ENCODE peak calls at places on chromosomes 11 and 22, in ten cellular contexts. A, B, D, R, C, L, O, G, T and E are unnamed samples.

GRCh38 chr22:31595271-31595670 is 66.7 kb downstream of the PISD start:
- DNase-seq in L (no peak), R (no peak), C (no peak), A (no peak), T (no peak), B (no peak), D (no peak), O (no peak), G (no peak), E (no peak)

GRCh38 chr11:47412152-47412746 is 3.9 kb downstream of the SLC39A13 start:
- DNase-seq in T (no peak), O (peak; percentile 75), D (no peak), L (peak; percentile 77), A (peak; percentile 70), G (peak; percentile 67), R (no peak), B (no peak), C (peak; percentile 90), E (peak; percentile 39)

GRCh38 chr11:126646701-126647209 is 291.3 kb downstream of the ST3GAL4 start:
- DNase-seq in B (peak; percentile 43), T (no peak), D (peak; percentile 31), C (no peak), A (no peak), O (no peak), L (no peak), R (peak; percentile 53), G (no peak), E (peak; percentile 85)

GRCh38 chr22:28180804-28181203 is 261.7 kb upstream of the PITPNB start:
- DNase-seq in O (no peak), T (no peak), R (no peak), A (no peak), C (no peak), D (no peak), G (no peak), B (no peak), L (no peak), E (peak; percentile 56)

GRCh38 chr11:134905513-134905912 is 493.5 kb upstream of the B3GAT1 start:
- DNase-seq in L (no peak), C (no peak), T (peak; percentile 26), O (no peak), B (no peak), G (no peak), R (no peak), A (no peak), D (no peak), E (no peak)

GRCh38 chr11:119853581-119854360 is 124.8 kb upstream of the NECTIN1 start:
- DNase-seq in L (no peak), B (no peak), T (no peak), O (no peak), G (no peak), D (no peak), R (no peak), C (no peak), A (no peak), E (no peak)

GRCh38 chr22:19523240-19524169 is 705 bp downstream of the CLDN5 start:
- DNase-seq in R (no peak), B (peak; percentile 29), G (peak; percentile 17), C (peak; percentile 85), A (no peak), L (no peak), O (no peak), T (no peak), D (peak; percentile 28), E (peak; percentile 23)

GRCh38 chr11:130897262-130898182 is 18.8 kb downstream of the SNX19 start:
- DNase-seq in R (peak; percentile 92), A (peak; percentile 87), D (peak; percentile 83), B (peak; percentile 64), L (peak; percentile 92), T (peak; percentile 36), C (peak; percentile 87), G (no peak), O (no peak), E (peak; percentile 98)

GRCh38 chr11:109994896-109995295 is 98.3 kb upstream of the ZC3H12C start:
- DNase-seq in O (no peak), G (no peak), T (no peak), B (no peak), R (no peak), A (no peak), L (no peak), C (no peak), D (peak; percentile 10), E (no peak)

GRCh38 chr22:32144875-32145274 is 14.2 kb downstream of the C22orf42 start:
- DNase-seq in D (no peak), G (no peak), A (no peak), L (no peak), B (no peak), R (no peak), O (no peak), T (no peak), C (no peak), E (no peak)

GRCh38 chr22:43827336-43827735 is 15.2 kb upstream of the EFCAB6 start:
- DNase-seq in R (no peak), O (no peak), T (no peak), G (no peak), C (no peak), D (no peak), L (no peak), B (no peak), A (no peak), E (no peak)

GRCh38 chr11:1456596-1457325 is 29.8 kb downstream of the MOB2 start:
- DNase-seq in D (no peak), R (no peak), G (no peak), T (no peak), A (no peak), B (no peak), O (no peak), C (peak; percentile 85), L (no peak), E (no peak)
- H3K4me3 ChIP-seq in D (no peak overlapping the region), R (no peak overlapping the region), G (no peak overlapping the region), T (no peak overlapping the region), A (no peak overlapping the region), B (no peak overlapping the region), O (no peak overlapping the region), C (no peak overlapping the region), L (no peak overlapping the region), E (no peak overlapping the region)

GRCh38 chr11:111336582-111337256 is 38.4 kb downstream of the POU2AF3 start:
- DNase-seq in G (no peak), T (no peak), A (no peak), B (peak; percentile 62), O (no peak), D (peak; percentile 35), R (peak; percentile 94), L (no peak), C (no peak), E (peak; percentile 93)
- TF ChIP-seq CTCF in G (no peak), T (no peak), A (no peak), B (no peak), O (no peak), D (no peak), R (no peak), L (no peak), C (no peak), E (no peak)

DNA sequence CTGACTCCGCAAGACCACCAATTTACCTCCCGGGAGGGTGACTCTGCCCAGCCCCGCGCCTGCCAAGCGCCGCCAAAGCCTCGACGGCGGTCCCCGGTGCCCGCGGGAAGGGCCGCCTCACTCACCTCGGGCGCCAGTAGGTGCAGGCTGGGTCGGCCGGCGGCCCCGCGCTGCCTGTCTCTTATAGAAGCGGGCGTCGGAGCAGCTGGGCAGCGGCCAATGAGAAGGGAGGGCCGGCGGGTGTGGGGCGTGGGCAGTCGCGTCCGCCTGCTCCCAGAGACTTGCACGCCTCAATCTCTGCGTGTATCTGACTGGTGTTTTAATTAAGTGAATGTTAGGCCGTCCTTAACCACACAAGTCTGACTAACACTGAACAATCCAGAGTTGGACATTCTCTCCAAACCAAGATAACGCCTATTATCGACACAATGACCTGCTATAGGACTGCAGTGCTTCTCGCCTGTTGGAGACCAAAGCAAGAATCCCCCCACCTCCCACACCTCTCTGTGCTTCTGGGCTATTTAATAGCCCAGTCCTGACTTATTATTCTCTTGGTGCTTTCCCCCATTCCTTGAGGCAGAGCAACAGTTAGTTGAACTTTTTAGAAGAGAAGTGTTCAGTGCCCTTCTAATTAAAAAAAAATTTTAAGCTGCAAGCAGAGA is at the start of gene TPH1:
- DNase-seq in C (peak; percentile 90), B (peak; percentile 18), T (no peak), R (peak; percentile 4), A (peak; percentile 54), G (no peak), D (peak; percentile 50), O (no peak), L (peak; percentile 73), E (peak; percentile 7)
- H3K4me3 ChIP-seq in C (no peak within 1 kb of the TSS), B (no peak within 1 kb of the TSS), T (no peak within 1 kb of the TSS), R (no peak within 1 kb of the TSS), A (no peak within 1 kb of the TSS), G (no peak within 1 kb of the TSS), D (no peak within 1 kb of the TSS), O (peak within 1 kb of the TSS; percentile 24), L (peak within 1 kb of the TSS; percentile 36), E (no peak within 1 kb of the TSS)

DNA sequence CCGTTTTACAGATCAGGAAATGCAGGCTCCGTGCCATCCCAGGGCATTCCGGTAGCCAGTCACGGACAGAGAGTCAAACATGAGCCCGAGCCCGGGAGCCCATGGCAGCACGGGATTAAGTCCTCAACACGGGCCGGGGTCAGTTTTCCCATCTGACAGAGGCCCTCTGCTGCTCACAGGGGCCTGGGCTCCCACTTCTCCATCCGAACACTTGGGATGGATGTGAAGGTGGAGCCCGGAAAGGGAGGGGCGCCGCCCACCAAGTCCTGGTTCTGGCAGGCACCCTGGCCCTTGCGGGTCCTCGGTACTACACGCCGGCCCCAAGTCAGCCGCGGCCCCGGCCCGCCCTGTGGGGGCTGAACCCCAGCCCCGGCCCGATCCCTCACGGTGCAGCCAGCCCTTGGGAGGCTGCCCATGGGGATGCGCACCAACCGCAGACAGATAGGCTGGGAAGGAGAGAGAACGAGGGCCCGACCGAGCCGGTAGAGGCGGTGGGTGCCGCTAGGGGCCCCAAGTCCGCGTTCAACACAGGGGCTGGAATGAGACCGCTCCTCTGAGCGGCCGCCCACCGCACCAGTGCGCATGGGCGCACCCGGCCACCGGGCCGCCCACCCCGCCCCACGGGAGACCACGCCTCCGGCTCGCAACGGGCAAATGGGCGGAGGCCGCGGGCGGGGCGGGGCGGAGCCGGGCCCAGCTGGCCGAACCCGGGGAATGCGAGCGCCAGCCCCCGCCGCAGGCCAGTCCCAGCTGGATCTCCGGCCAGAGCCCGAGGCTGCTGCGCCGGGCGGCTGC is at the start of gene CAPN5:
- DNase-seq in C (peak; percentile 99), B (peak; percentile 93), L (peak; percentile 97), O (peak; percentile 95), T (peak; percentile 88), D (peak; percentile 93), R (peak; percentile 65), A (peak; percentile 95), G (peak; percentile 88), E (peak; percentile 91)
- TF ChIP-seq CTCF in C (peak; percentile 28), B (peak; percentile 19), L (peak; percentile 25), O (peak; percentile 38), T (peak; percentile 29), D (peak; percentile 35), R (peak; percentile 41), A (peak; percentile 27), G (peak; percentile 20), E (peak; percentile 24)

GRCh38 chr22:36379593-36380361 is 8.0 kb downstream of the MYH9 start:
- DNase-seq in R (no peak), T (no peak), O (no peak), D (peak; percentile 64), L (no peak), C (no peak), B (no peak), A (no peak), G (peak; percentile 75), E (no peak)
- H3K4me3 ChIP-seq in R (no peak overlapping the region), T (no peak overlapping the region), O (no peak overlapping the region), D (no peak overlapping the region), L (no peak overlapping the region), C (no peak overlapping the region), B (no peak overlapping the region), A (no peak overlapping the region), G (peak overlapping the region; percentile 16), E (no peak overlapping the region)